ENCODE peak calls at places on chromosomes 1 and 21, in seven cellular contexts. D is HEK293T; K is AG04450; A is fibroblast of pulmonary artery; E is T-helper 1 cell; T is EL; Q is stimulated activated CD4-positive, alpha-beta T cell treated with anti-CD3 and anti-CD28 coated beads, Interleukin-1b, Interleukin-23, amount 100 ng/mL, for 4 hours. S is an unnamed sample.

GRCh38 chr1:149927056-149927534 is 508 bp downstream of the SF3B4 start:
- DNase-seq in A (no peak), E (no peak), T (peak), D (no peak), K (no peak), Q (no peak), S (no peak)

GRCh38 chr1:193606035-193606434 is 419.6 kb upstream of the B3GALT2 start:
- DNase-seq in A (no peak), K (no peak), E (no peak), D (no peak), T (no peak), Q (no peak), S (no peak)

GRCh38 chr1:114024049-114024448 is 44.8 kb downstream of the OLFML3 start:
- DNase-seq in K (no peak), Q (no peak), D (peak), T (no peak), A (no peak), E (no peak), S (no peak)

GRCh38 chr1:204093421-204093717 is 20.5 kb downstream of the SOX13 start:
- DNase-seq in E (no peak), A (no peak), Q (no peak), K (no peak), D (no peak), T (no peak), S (no peak)

GRCh38 chr21:32182449-32182848 is 96.4 kb downstream of the MIS18A start:
- DNase-seq in T (no peak), D (no peak), K (no peak), Q (no peak), E (no peak), A (no peak), S (no peak)

GRCh38 chr1:28508435-28508754 is 2.6 kb downstream of the RCC1 start:
- DNase-seq in A (no peak), E (no peak), T (peak), K (no peak), D (no peak), Q (no peak), S (no peak)

GRCh38 chr1:211601982-211602644 is 23.2 kb upstream of the SLC30A1 start:
- DNase-seq in D (no peak), E (no peak), Q (no peak), K (no peak), A (no peak), T (no peak), S (no peak)

GRCh38 chr1:231032963-231033362 is 7.1 kb downstream of the FAM89A start:
- DNase-seq in D (no peak), A (no peak), Q (no peak), E (no peak), T (no peak), K (no peak), S (no peak)

GRCh38 chr21:29521872-29522271 is 223.2 kb downstream of the BACH1 start:
- DNase-seq in K (no peak), D (no peak), E (no peak), Q (no peak), A (no peak), T (no peak), S (no peak)

GRCh38 chr1:86616871-86617270 is 70.0 kb downstream of the CLCA4 start:
- DNase-seq in D (no peak), K (no peak), A (no peak), Q (no peak), T (no peak), E (no peak), S (no peak)

GRCh38 chr1:85088408-85088784 is 40.1 kb upstream of the MCOLN3 start:
- DNase-seq in D (no peak), T (no peak), K (no peak), E (no peak), A (no peak), Q (no peak), S (no peak)

GRCh38 chr21:46202592-46203202 is 18.4 kb upstream of the SPATC1L start:
- DNase-seq in A (no peak), K (no peak), Q (no peak), T (no peak), D (no peak), E (no peak), S (no peak)

GRCh38 chr1:6334261-6334993 is 59.1 kb downstream of the ACOT7 start:
- DNase-seq in Q (no peak), D (no peak), T (no peak), A (no peak), E (no peak), K (no peak), S (no peak)

GRCh38 chr1:16013220-16013907 is 4.5 kb downstream of the HSPB7 start:
- DNase-seq in Q (peak), E (no peak), D (no peak), K (no peak), T (peak), A (peak), S (no peak)

GRCh38 chr1:29379438-29380073 is 143.2 kb downstream of the PTPRU start:
- DNase-seq in K (no peak), A (peak), D (peak), Q (no peak), E (no peak), T (peak), S (no peak)

GRCh38 chr1:39850606-39851216 is 32.6 kb downstream of the TRIT1 start:
- DNase-seq in D (no peak), K (no peak), T (no peak), A (no peak), Q (no peak), E (no peak), S (no peak)

GRCh38 chr1:20739225-20739624 is 6.7 kb upstream of the SH2D5 start:
- DNase-seq in E (no peak), Q (no peak), D (no peak), K (peak), A (peak), T (peak), S (peak)

GRCh38 chr1:93442276-93442675 is 5.6 kb upstream of the FNBP1L start:
- DNase-seq in T (peak), A (no peak), Q (no peak), D (no peak), K (no peak), E (no peak), S (peak)

GRCh38 chr1:94819584-94819944 is 593 bp upstream of the SLC44A3 start:
- DNase-seq in T (no peak), Q (no peak), K (no peak), A (no peak), E (no peak), D (no peak), S (no peak)

GRCh38 chr1:107183011-107183410 is 42.2 kb downstream of the NTNG1 start:
- DNase-seq in K (no peak), T (no peak), D (no peak), E (no peak), A (no peak), Q (no peak), S (no peak)

GRCh38 chr1:202848191-202848542 is 37.4 kb downstream of the PCAT6 start:
- DNase-seq in E (no peak), T (no peak), A (no peak), K (no peak), Q (no peak), D (no peak), S (no peak)

GRCh38 chr1:76170114-76170513 is 95.6 kb downstream of the ST6GALNAC3 start:
- DNase-seq in K (no peak), E (no peak), A (no peak), T (no peak), Q (no peak), D (no peak), S (no peak)

GRCh38 chr1:168613689-168614655 is 37.6 kb downstream of the XCL1 start:
- DNase-seq in A (no peak), Q (no peak), E (no peak), T (no peak), D (peak), K (no peak), S (no peak)

GRCh38 chr1:46128336-46128735 is 4.1 kb downstream of the PIK3R3 start:
- DNase-seq in E (no peak), K (no peak), D (no peak), T (peak), Q (no peak), A (no peak), S (no peak)

GRCh38 chr1:100927276-100927675 is 31.4 kb downstream of the SLC30A7 start:
- DNase-seq in D (no peak), E (no peak), A (no peak), K (no peak), T (no peak), Q (no peak), S (no peak)

GRCh38 chr1:153253693-153254092 is 5.8 kb upstream of the LORICRIN start:
- DNase-seq in D (no peak), K (no peak), Q (no peak), E (no peak), T (no peak), A (no peak), S (no peak)

GRCh38 chr1:33588726-33589125 is 116.3 kb downstream of the ZSCAN20 start:
- DNase-seq in E (no peak), D (no peak), A (no peak), K (no peak), Q (no peak), T (no peak), S (no peak)

GRCh38 chr1:102434421-102434820 is 437.7 kb upstream of the OLFM3 start:
- DNase-seq in Q (no peak), K (no peak), E (no peak), D (peak), T (peak), A (peak), S (no peak)

GRCh38 chr1:27116697-27117096 is 38.2 kb downstream of the SLC9A1 start:
- DNase-seq in Q (no peak), K (no peak), A (peak), T (peak), E (no peak), D (no peak), S (peak)

GRCh38 chr21:36647279-36648093 is 51.4 kb upstream of the SIM2 start:
- DNase-seq in K (no peak), Q (no peak), D (no peak), T (peak), E (no peak), A (peak), S (no peak)

GRCh38 chr21:42454221-42454570 is 41.8 kb downstream of the RSPH1 start:
- DNase-seq in E (no peak), A (no peak), K (no peak), T (no peak), Q (no peak), D (no peak), S (no peak)

GRCh38 chr21:30166171-30166570 is 434 bp downstream of the CLDN17 start:
- DNase-seq in A (no peak), K (no peak), T (no peak), Q (no peak), D (no peak), E (no peak), S (no peak)

GRCh38 chr21:42381347-42381984 is 14.4 kb downstream of the TMPRSS3 start:
- DNase-seq in D (peak), K (no peak), T (peak), E (no peak), Q (peak), A (peak), S (no peak)

GRCh38 chr1:38059632-38060286 is 13.2 kb upstream of the POU3F1 start:
- DNase-seq in E (no peak), D (no peak), A (no peak), T (no peak), Q (no peak), K (no peak), S (no peak)

GRCh38 chr1:7371926-7372325 is 399.2 kb upstream of the VAMP3 start:
- DNase-seq in K (no peak), E (no peak), T (no peak), D (no peak), A (no peak), Q (no peak), S (no peak)

GRCh38 chr1:88204768-88205167 is 479.3 kb upstream of the PKN2 start:
- DNase-seq in A (no peak), Q (no peak), K (no peak), E (no peak), D (no peak), T (no peak), S (no peak)

GRCh38 chr1:10614377-10615225 is 139.9 kb downstream of the PEX14 start:
- DNase-seq in A (no peak), T (no peak), Q (no peak), D (no peak), E (no peak), K (no peak), S (no peak)

S was measured in GM04503.